ENCODE peak calls at places on chromosomes 11 and 22, in six cellular contexts. G is astrocyte of the spinal cord, Q is HL-60, R is neural progenitor cell, X is cardiac fibroblast, F is PC-9. Z is an unnamed sample.

GRCh38 chr11:118263694-118264567 is at the start of gene MPZL2:
- DNase-seq in G (no peak), Q (no peak), R (peak; percentile 63), X (no peak), F (peak; percentile 94), Z (no peak)

GRCh38 chr11:8963569-8964323 is 496 bp downstream of the TMEM9B start:
- DNase-seq in G (no peak), Q (peak; percentile 69), R (peak; percentile 85), X (no peak), F (peak; percentile 68), Z (no peak)

GRCh38 chr22:50276143-50276542 is 6.0 kb upstream of the MAPK11 start:
- DNase-seq in G (peak; percentile 49), Q (peak; percentile 92), R (no peak), X (peak; percentile 56), F (no peak), Z (peak; percentile 75)

GRCh38 chr11:11813288-11813962 is 28.3 kb upstream of the USP47 start:
- DNase-seq in G (peak; percentile 87), Q (no peak), R (no peak), X (peak; percentile 97), F (peak; percentile 79), Z (peak; percentile 96)

GRCh38 chr11:86440305-86440716 is 65.6 kb downstream of the CCDC81 start:
- DNase-seq in G (peak; percentile 74), Q (no peak), R (no peak), X (peak; percentile 82), F (no peak), Z (peak; percentile 79)

GRCh38 chr22:27115816-27116256 is 458.4 kb downstream of the MIAT start:
- DNase-seq in G (peak; percentile 94), Q (no peak), R (no peak), X (peak; percentile 83), F (peak; percentile 98), Z (peak; percentile 79)

GRCh38 chr11:12841946-12842630 is 167.0 kb upstream of the RASSF10 start:
- DNase-seq in G (peak; percentile 83), Q (no peak), R (peak; percentile 57), X (peak; percentile 81), F (no peak), Z (peak; percentile 83)

GRCh38 chr22:30474121-30474520 is 2.3 kb upstream of the SEC14L3 start:
- DNase-seq in G (no peak), Q (no peak), R (no peak), X (no peak), F (no peak), Z (no peak)

GRCh38 chr11:126799974-126800373 is 200.6 kb downstream of the KIRREL3 start:
- DNase-seq in G (no peak), Q (no peak), R (no peak), X (no peak), F (no peak), Z (peak; percentile 85)

GRCh38 chr11:31813242-31813960 is 2.3 kb upstream of the PAX6 start:
- DNase-seq in G (no peak), Q (no peak), R (peak; percentile 71), X (no peak), F (no peak), Z (no peak)

GRCh38 chr11:123054301-123055065 is 7.5 kb downstream of the HSPA8 start:
- DNase-seq in G (peak; percentile 74), Q (peak; percentile 38), R (peak; percentile 93), X (peak; percentile 79), F (peak; percentile 74), Z (peak; percentile 67)

GRCh38 chr22:40718250-40719204 is 39.2 kb downstream of the MCHR1 start:
- DNase-seq in G (no peak), Q (no peak), R (no peak), X (no peak), F (no peak), Z (no peak)

GRCh38 chr11:43585877-43586608 is 94.5 kb upstream of the HSD17B12 start:
- DNase-seq in G (no peak), Q (no peak), R (no peak), X (no peak), F (no peak), Z (no peak)

GRCh38 chr11:112655386-112655785 is 305.8 kb upstream of the NCAM1 start:
- DNase-seq in G (peak; percentile 62), Q (no peak), R (no peak), X (peak; percentile 65), F (peak; percentile 34), Z (peak; percentile 96)

GRCh38 chr22:34111210-34111824 is 191.0 kb upstream of the LARGE1 start:
- DNase-seq in G (no peak), Q (peak; percentile 1), R (peak; percentile 67), X (peak; percentile 40), F (no peak), Z (peak; percentile 11)

GRCh38 chr11:2158291-2158737 is 2.7 kb downstream of the INS start:
- DNase-seq in G (no peak), Q (no peak), R (no peak), X (no peak), F (no peak), Z (no peak)

GRCh38 chr11:110472858-110473257 is 43.1 kb downstream of the FDX1 start:
- DNase-seq in G (no peak), Q (no peak), R (no peak), X (peak; percentile 59), F (no peak), Z (peak; percentile 31)

GRCh38 chr22:28977481-28977971 is 84.1 kb downstream of the C22orf31 start:
- DNase-seq in G (peak; percentile 72), Q (no peak), R (no peak), X (peak; percentile 27), F (no peak), Z (no peak)

GRCh38 chr22:37187552-37187890 is 526 bp downstream of the C1QTNF6 start:
- DNase-seq in G (no peak), Q (no peak), R (no peak), X (peak; percentile 55), F (peak; percentile 45), Z (peak; percentile 57)

GRCh38 chr11:108135845-108136599 is 14.7 kb downstream of the ACAT1 start:
- DNase-seq in G (peak; percentile 27), Q (no peak), R (no peak), X (peak; percentile 32), F (peak; percentile 33), Z (peak; percentile 66)

GRCh38 chr11:103170865-103171264 is 61.6 kb downstream of the DYNC2H1 start:
- DNase-seq in G (no peak), Q (no peak), R (no peak), X (peak; percentile 80), F (peak; percentile 29), Z (peak; percentile 79)

GRCh38 chr11:64356498-64357411 is 2.2 kb upstream of the RPS6KA4 start:
- DNase-seq in G (peak; percentile 38), Q (no peak), R (peak; percentile 86), X (peak; percentile 57), F (peak; percentile 56), Z (peak; percentile 29)

GRCh38 chr11:65261591-65262380 is at the start of gene POLA2:
- DNase-seq in G (peak; percentile 96), Q (peak; percentile 91), R (peak; percentile 97), X (peak; percentile 96), F (peak; percentile 86), Z (peak; percentile 92)

GRCh38 chr11:129787518-129787917 is 28.1 kb upstream of the TMEM45B start:
- DNase-seq in G (no peak), Q (no peak), R (no peak), X (peak; percentile 9), F (peak; percentile 82), Z (no peak)

DNA sequence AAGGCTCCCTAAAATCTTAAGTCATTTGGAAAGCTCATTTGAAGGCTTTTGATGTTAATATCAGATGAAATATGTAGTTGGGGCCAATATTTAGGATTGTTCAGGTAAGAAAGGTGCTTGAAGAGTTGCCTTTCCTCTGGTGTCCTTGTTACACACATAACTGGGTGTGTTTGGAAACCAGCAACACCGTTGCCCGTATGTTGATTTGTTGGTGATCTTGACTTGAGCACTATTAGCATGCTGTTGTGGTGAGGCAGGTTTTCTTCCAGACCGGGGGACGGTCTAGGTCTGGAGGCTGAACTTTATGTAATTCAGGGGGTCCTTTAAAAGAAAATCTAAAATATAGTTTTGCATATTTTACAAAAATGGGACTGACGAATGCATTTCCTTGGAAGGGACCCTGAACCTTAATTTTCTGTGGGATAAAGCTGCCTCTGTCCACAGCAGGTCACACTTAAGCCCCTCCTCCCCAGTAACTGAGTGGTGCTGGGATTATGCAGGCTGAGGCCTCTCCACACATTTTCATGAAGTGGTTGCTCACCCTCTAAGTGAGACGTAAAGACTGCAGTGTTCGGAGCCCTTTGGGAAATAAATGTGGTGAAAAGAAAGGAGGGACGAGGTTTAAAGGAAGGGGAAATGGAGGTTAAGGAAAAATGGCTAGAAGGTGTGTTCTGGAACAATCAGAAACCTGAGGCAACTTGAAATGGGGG is 1.8 kb downstream of the YWHAH start:
- DNase-seq in G (peak; percentile 39), Q (peak; percentile 31), R (peak; percentile 39), X (no peak), F (no peak), Z (no peak)
- H3K4me3 ChIP-seq in G (peak overlapping the region; percentile 96), Q (peak overlapping the region; percentile 95), R (peak overlapping the region; percentile 98), X (peak overlapping the region; percentile 63), F (peak overlapping the region; percentile 99), Z (peak overlapping the region; percentile 86)

GRCh38 chr22:19766235-19766505 is 5.6 kb downstream of the TBX1 start:
- DNase-seq in G (no peak), Q (no peak), R (peak; percentile 68), X (no peak), F (no peak), Z (no peak)

GRCh38 chr22:19767427-19768380 is 7.1 kb downstream of the TBX1 start:
- DNase-seq in G (no peak), Q (no peak), R (no peak), X (no peak), F (peak; percentile 55), Z (no peak)

GRCh38 chr22:19764636-19765476 is 4.3 kb downstream of the TBX1 start:
- DNase-seq in G (no peak), Q (no peak), R (peak; percentile 41), X (no peak), F (no peak), Z (peak; percentile 29)

GRCh38 chr22:19765477-19766234 is 5.1 kb downstream of the TBX1 start:
- DNase-seq in G (no peak), Q (no peak), R (peak; percentile 52), X (peak; percentile 40), F (no peak), Z (peak; percentile 34)

GRCh38 chr22:19766506-19767426 is 6.2 kb downstream of the TBX1 start:
- DNase-seq in G (no peak), Q (peak; percentile 63), R (peak; percentile 56), X (peak; percentile 38), F (no peak), Z (no peak)
- TF ChIP-seq CTCF in G (peak; percentile 20), Q (peak; percentile 44), R (peak; percentile 27), X (peak; percentile 29), F (peak; percentile 46), Z (peak; percentile 2)

GRCh38 chr11:62554377-62554776 is 7.8 kb upstream of the AHNAK start:
- DNase-seq in G (no peak), Q (no peak), R (peak; percentile 44), X (no peak), F (no peak), Z (no peak)
- H3K4me3 ChIP-seq in G (no peak overlapping the region), Q (no peak overlapping the region), R (no peak overlapping the region), X (peak overlapping the region; percentile 15), F (no peak overlapping the region), Z (peak overlapping the region; percentile 52)

GRCh38 chr11:76836613-76837291 is 24.0 kb upstream of the ACER3 start:
- DNase-seq in G (no peak), Q (no peak), R (no peak), X (no peak), F (no peak), Z (no peak)
- TF ChIP-seq CTCF in G (peak; percentile 4), Q (no peak), R (no peak), X (no peak), F (no peak), Z (peak; percentile 59)

Z was measured in AG10803.